ENCODE peak calls at places on chromosomes 12 and 14, in seven cellular contexts. One of them, this sample, is unnamed.

GRCh38 chr14:73173092-73173735 is 36.9 kb downstream of the PSEN1 start:
- DNase-seq in fibroblast of lung: peak; percentile 44
- DNase-seq in astrocyte of the cerebellum: peak; percentile 59
- DNase-seq in mucosa of descending colon: no peak
- DNase-seq in psoas muscle: no peak
- DNase-seq in tibial nerve: no peak
- DNase-seq in RWPE1: peak; percentile 27
- DNase-seq in this sample: no peak

GRCh38 chr14:100898935-100899840 is 4.3 kb downstream of the RTL1 start:
- DNase-seq in tibial nerve: no peak
- DNase-seq in RWPE1: no peak
- DNase-seq in astrocyte of the cerebellum: no peak
- DNase-seq in mucosa of descending colon: no peak
- DNase-seq in psoas muscle: no peak
- DNase-seq in fibroblast of lung: no peak
- DNase-seq in this sample: peak; percentile 54

GRCh38 chr14:64510127-64510808 is 5.7 kb downstream of the ZBTB1 start:
- DNase-seq in mucosa of descending colon: no peak
- DNase-seq in tibial nerve: no peak
- DNase-seq in psoas muscle: no peak
- DNase-seq in fibroblast of lung: no peak
- DNase-seq in astrocyte of the cerebellum: no peak
- DNase-seq in RWPE1: no peak
- DNase-seq in this sample: no peak

GRCh38 chr14:75044322-75044721 is 6.9 kb downstream of the MLH3 start:
- DNase-seq in RWPE1: peak; percentile 49
- DNase-seq in psoas muscle: no peak
- DNase-seq in tibial nerve: no peak
- DNase-seq in mucosa of descending colon: no peak
- DNase-seq in fibroblast of lung: peak; percentile 83
- DNase-seq in astrocyte of the cerebellum: peak; percentile 67
- DNase-seq in this sample: no peak

GRCh38 chr12:47377414-47378221 is 297.9 kb upstream of the AMIGO2 start:
- DNase-seq in RWPE1: peak; percentile 46
- DNase-seq in tibial nerve: peak; percentile 91
- DNase-seq in mucosa of descending colon: peak; percentile 69
- DNase-seq in psoas muscle: peak; percentile 97
- DNase-seq in fibroblast of lung: peak; percentile 99
- DNase-seq in astrocyte of the cerebellum: peak; percentile 97
- DNase-seq in this sample: peak; percentile 51

GRCh38 chr12:116718578-116719454 is 19.1 kb downstream of the SPRING1 start:
- DNase-seq in fibroblast of lung: peak; percentile 80
- DNase-seq in RWPE1: no peak
- DNase-seq in psoas muscle: no peak
- DNase-seq in astrocyte of the cerebellum: peak; percentile 60
- DNase-seq in tibial nerve: no peak
- DNase-seq in mucosa of descending colon: no peak
- DNase-seq in this sample: no peak

GRCh38 chr14:102086346-102086971 is 385 bp downstream of the HSP90AA1 start:
- DNase-seq in astrocyte of the cerebellum: no peak
- DNase-seq in fibroblast of lung: peak; percentile 66
- DNase-seq in mucosa of descending colon: peak; percentile 71
- DNase-seq in tibial nerve: no peak
- DNase-seq in RWPE1: no peak
- DNase-seq in psoas muscle: peak; percentile 44
- DNase-seq in this sample: no peak

GRCh38 chr12:1553987-1554982 is 40.1 kb downstream of the FBXL14 start:
- DNase-seq in mucosa of descending colon: no peak
- DNase-seq in astrocyte of the cerebellum: no peak
- DNase-seq in tibial nerve: no peak
- DNase-seq in fibroblast of lung: no peak
- DNase-seq in RWPE1: no peak
- DNase-seq in psoas muscle: no peak
- DNase-seq in this sample: no peak

GRCh38 chr12:111330800-111331752 is 37.8 kb downstream of the PHETA1 start:
- DNase-seq in psoas muscle: no peak
- DNase-seq in mucosa of descending colon: no peak
- DNase-seq in tibial nerve: no peak
- DNase-seq in astrocyte of the cerebellum: peak; percentile 4
- DNase-seq in fibroblast of lung: peak; percentile 45
- DNase-seq in RWPE1: peak; percentile 59
- DNase-seq in this sample: no peak

GRCh38 chr12:48092606-48093005 is 13.3 kb downstream of the SENP1 start:
- DNase-seq in tibial nerve: no peak
- DNase-seq in astrocyte of the cerebellum: no peak
- DNase-seq in fibroblast of lung: no peak
- DNase-seq in mucosa of descending colon: no peak
- DNase-seq in RWPE1: no peak
- DNase-seq in psoas muscle: no peak
- DNase-seq in this sample: no peak

GRCh38 chr14:79044894-79045624 is 874.9 kb downstream of the NRXN3 start:
- DNase-seq in mucosa of descending colon: peak; percentile 19
- DNase-seq in fibroblast of lung: peak; percentile 94
- DNase-seq in astrocyte of the cerebellum: peak; percentile 83
- DNase-seq in tibial nerve: no peak
- DNase-seq in psoas muscle: no peak
- DNase-seq in RWPE1: peak; percentile 91
- DNase-seq in this sample: peak; percentile 98

GRCh38 chr12:39803151-39803550 is 183.5 kb upstream of the ABCD2 start:
- DNase-seq in fibroblast of lung: no peak
- DNase-seq in tibial nerve: no peak
- DNase-seq in RWPE1: no peak
- DNase-seq in psoas muscle: no peak
- DNase-seq in mucosa of descending colon: no peak
- DNase-seq in astrocyte of the cerebellum: no peak
- DNase-seq in this sample: no peak

GRCh38 chr14:40889126-40889525 is 717.5 kb upstream of the LRFN5 start:
- DNase-seq in psoas muscle: no peak
- DNase-seq in astrocyte of the cerebellum: no peak
- DNase-seq in mucosa of descending colon: no peak
- DNase-seq in fibroblast of lung: no peak
- DNase-seq in tibial nerve: no peak
- DNase-seq in RWPE1: no peak
- DNase-seq in this sample: no peak

GRCh38 chr14:30656190-30656632 is 34.1 kb downstream of the SCFD1 start:
- DNase-seq in fibroblast of lung: peak; percentile 11
- DNase-seq in mucosa of descending colon: no peak
- DNase-seq in psoas muscle: no peak
- DNase-seq in RWPE1: peak; percentile 34
- DNase-seq in astrocyte of the cerebellum: no peak
- DNase-seq in tibial nerve: no peak
- DNase-seq in this sample: no peak

GRCh38 chr14:90204516-90204915 is 51.8 kb upstream of the PSMC1 start:
- DNase-seq in fibroblast of lung: no peak
- DNase-seq in tibial nerve: no peak
- DNase-seq in astrocyte of the cerebellum: no peak
- DNase-seq in psoas muscle: no peak
- DNase-seq in RWPE1: no peak
- DNase-seq in mucosa of descending colon: no peak
- DNase-seq in this sample: no peak

GRCh38 chr12:67925551-67925950 is 63.7 kb upstream of the IFNG-AS1 start:
- DNase-seq in fibroblast of lung: peak; percentile 24
- DNase-seq in tibial nerve: no peak
- DNase-seq in RWPE1: no peak
- DNase-seq in astrocyte of the cerebellum: no peak
- DNase-seq in mucosa of descending colon: no peak
- DNase-seq in psoas muscle: no peak
- DNase-seq in this sample: no peak

GRCh38 chr14:81313200-81313599 is 86.9 kb downstream of the STON2 start:
- DNase-seq in mucosa of descending colon: no peak
- DNase-seq in RWPE1: no peak
- DNase-seq in tibial nerve: no peak
- DNase-seq in fibroblast of lung: no peak
- DNase-seq in astrocyte of the cerebellum: no peak
- DNase-seq in psoas muscle: no peak
- DNase-seq in this sample: no peak

GRCh38 chr12:53856132-53856531 is 82.5 kb upstream of the HOXC13 start:
- DNase-seq in tibial nerve: no peak
- DNase-seq in fibroblast of lung: no peak
- DNase-seq in RWPE1: no peak
- DNase-seq in mucosa of descending colon: no peak
- DNase-seq in psoas muscle: no peak
- DNase-seq in astrocyte of the cerebellum: no peak
- DNase-seq in this sample: no peak

GRCh38 chr14:59161571-59162175 is 26.8 kb upstream of the DAAM1 start:
- DNase-seq in astrocyte of the cerebellum: peak; percentile 22
- DNase-seq in mucosa of descending colon: no peak
- DNase-seq in tibial nerve: no peak
- DNase-seq in psoas muscle: no peak
- DNase-seq in RWPE1: peak; percentile 19
- DNase-seq in fibroblast of lung: peak; percentile 88
- DNase-seq in this sample: no peak

GRCh38 chr12:27934278-27934677 is 38.3 kb downstream of the PTHLH start:
- DNase-seq in tibial nerve: no peak
- DNase-seq in astrocyte of the cerebellum: no peak
- DNase-seq in fibroblast of lung: no peak
- DNase-seq in RWPE1: no peak
- DNase-seq in psoas muscle: no peak
- DNase-seq in mucosa of descending colon: no peak
- DNase-seq in this sample: no peak

GRCh38 chr14:38210587-38211257 is 3.0 kb downstream of the SSTR1 start:
- DNase-seq in RWPE1: no peak
- DNase-seq in tibial nerve: no peak
- DNase-seq in fibroblast of lung: peak; percentile 51
- DNase-seq in astrocyte of the cerebellum: no peak
- DNase-seq in psoas muscle: peak; percentile 18
- DNase-seq in mucosa of descending colon: peak; percentile 26
- DNase-seq in this sample: no peak
- TF ChIP-seq CTCF in RWPE1: no peak
- TF ChIP-seq CTCF in tibial nerve: no peak
- TF ChIP-seq CTCF in fibroblast of lung: peak; percentile 60
- TF ChIP-seq CTCF in astrocyte of the cerebellum: peak; percentile 54
- TF ChIP-seq CTCF in psoas muscle: peak; percentile 14
- TF ChIP-seq CTCF in mucosa of descending colon: no peak
- TF ChIP-seq CTCF in this sample: no peak

DNA sequence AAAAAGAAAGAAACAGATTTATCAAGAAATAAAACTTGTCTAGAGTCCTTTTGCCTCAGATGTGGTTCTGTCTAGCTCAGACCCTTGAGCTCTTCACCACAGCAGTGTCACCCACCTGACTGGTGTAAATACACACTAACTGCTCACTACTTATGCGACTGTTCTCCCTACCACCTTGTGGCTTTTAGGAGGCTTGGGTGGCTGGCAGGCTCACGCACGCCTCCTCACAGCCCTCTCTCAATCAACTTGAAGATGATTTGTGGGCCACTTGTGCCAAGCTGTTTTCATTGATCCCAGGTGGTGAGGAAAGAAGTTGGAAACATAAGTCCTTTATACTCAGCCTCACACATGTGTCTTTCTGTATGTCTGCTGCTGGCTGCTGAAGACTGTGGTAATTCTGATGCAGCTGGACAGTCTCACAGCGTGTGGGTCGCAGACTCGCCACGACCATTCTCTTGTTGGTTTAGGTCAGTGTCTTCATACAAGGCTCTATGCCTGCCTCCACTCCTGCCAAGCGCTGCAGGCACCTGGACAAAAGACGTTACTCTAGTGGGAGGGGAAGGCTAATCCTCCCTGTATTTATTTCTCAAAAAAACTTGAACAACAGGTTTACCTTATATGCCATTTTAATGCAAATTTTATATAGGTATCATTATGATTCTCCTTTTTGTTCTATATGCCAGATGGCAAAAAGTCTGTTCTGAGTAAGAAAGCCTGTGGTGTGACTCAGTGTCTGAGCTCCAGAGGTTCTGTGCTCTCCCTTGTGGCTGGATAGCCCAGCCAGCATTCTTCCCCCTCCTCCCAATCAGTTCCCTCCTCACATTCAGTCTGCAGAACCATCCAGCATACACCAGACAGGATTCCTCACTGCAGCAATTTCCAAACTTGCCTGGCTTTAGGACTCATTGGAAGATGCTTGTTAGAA is 115.5 kb downstream of the DIP2B start:
- DNase-seq in fibroblast of lung: peak; percentile 98
- DNase-seq in psoas muscle: no peak
- DNase-seq in mucosa of descending colon: no peak
- DNase-seq in astrocyte of the cerebellum: peak; percentile 72
- DNase-seq in RWPE1: peak; percentile 83
- DNase-seq in tibial nerve: no peak
- DNase-seq in this sample: peak; percentile 75
- TF ChIP-seq CTCF in fibroblast of lung: peak; percentile 22
- TF ChIP-seq CTCF in psoas muscle: no peak
- TF ChIP-seq CTCF in mucosa of descending colon: no peak
- TF ChIP-seq CTCF in astrocyte of the cerebellum: peak; percentile 15
- TF ChIP-seq CTCF in RWPE1: no peak
- TF ChIP-seq CTCF in tibial nerve: no peak
- TF ChIP-seq CTCF in this sample: peak; percentile 24

GRCh38 chr14:37124617-37125016 is 47.8 kb downstream of the SLC25A21 start:
- DNase-seq in fibroblast of lung: no peak
- DNase-seq in astrocyte of the cerebellum: no peak
- DNase-seq in RWPE1: no peak
- DNase-seq in mucosa of descending colon: no peak
- DNase-seq in psoas muscle: no peak
- DNase-seq in tibial nerve: no peak
- DNase-seq in this sample: no peak
- TF ChIP-seq CTCF in fibroblast of lung: no peak
- TF ChIP-seq CTCF in astrocyte of the cerebellum: no peak
- TF ChIP-seq CTCF in RWPE1: no peak
- TF ChIP-seq CTCF in mucosa of descending colon: no peak
- TF ChIP-seq CTCF in psoas muscle: no peak
- TF ChIP-seq CTCF in tibial nerve: no peak
- TF ChIP-seq CTCF in this sample: peak; percentile 43

DNA sequence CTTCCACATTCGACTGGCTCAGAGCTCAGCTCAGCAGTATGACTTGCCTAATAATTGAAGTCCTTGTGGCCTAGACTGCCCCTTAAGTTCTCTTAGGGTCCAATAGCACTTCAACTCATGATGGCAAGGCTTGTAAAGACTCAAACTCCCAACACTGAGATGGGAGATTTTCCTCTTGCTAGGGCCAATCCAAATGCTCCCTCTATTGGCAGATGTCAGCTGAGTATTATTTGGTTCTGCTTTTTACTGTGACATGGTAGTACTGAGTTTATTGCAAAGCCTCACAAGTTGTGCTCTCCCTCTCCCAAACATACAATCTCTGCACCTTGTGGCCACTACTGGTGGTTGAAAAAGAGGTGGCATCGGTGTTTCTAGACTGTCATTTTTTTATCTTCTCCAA is 164.2 kb downstream of the ALG10 start:
- DNase-seq in mucosa of descending colon: no peak
- DNase-seq in RWPE1: no peak
- DNase-seq in fibroblast of lung: no peak
- DNase-seq in tibial nerve: no peak
- DNase-seq in astrocyte of the cerebellum: no peak
- DNase-seq in psoas muscle: no peak
- DNase-seq in this sample: no peak
- TF ChIP-seq CTCF in mucosa of descending colon: no peak
- TF ChIP-seq CTCF in RWPE1: no peak
- TF ChIP-seq CTCF in fibroblast of lung: no peak
- TF ChIP-seq CTCF in tibial nerve: no peak
- TF ChIP-seq CTCF in astrocyte of the cerebellum: no peak
- TF ChIP-seq CTCF in psoas muscle: no peak
- TF ChIP-seq CTCF in this sample: no peak

GRCh38 chr12:125772403-125772802 is 707.2 kb downstream of the AACS start:
- DNase-seq in mucosa of descending colon: no peak
- DNase-seq in fibroblast of lung: no peak
- DNase-seq in tibial nerve: no peak
- DNase-seq in psoas muscle: no peak
- DNase-seq in RWPE1: no peak
- DNase-seq in astrocyte of the cerebellum: no peak
- DNase-seq in this sample: no peak
- TF ChIP-seq CTCF in mucosa of descending colon: no peak
- TF ChIP-seq CTCF in fibroblast of lung: no peak
- TF ChIP-seq CTCF in tibial nerve: no peak
- TF ChIP-seq CTCF in psoas muscle: no peak
- TF ChIP-seq CTCF in RWPE1: no peak
- TF ChIP-seq CTCF in astrocyte of the cerebellum: no peak
- TF ChIP-seq CTCF in this sample: no peak

GRCh38 chr12:58931518-58931917 is 11.2 kb upstream of the LRIG3 start:
- DNase-seq in mucosa of descending colon: no peak
- DNase-seq in fibroblast of lung: no peak
- DNase-seq in astrocyte of the cerebellum: no peak
- DNase-seq in RWPE1: no peak
- DNase-seq in psoas muscle: no peak
- DNase-seq in tibial nerve: no peak
- DNase-seq in this sample: no peak
- TF ChIP-seq CTCF in mucosa of descending colon: no peak
- TF ChIP-seq CTCF in fibroblast of lung: no peak
- TF ChIP-seq CTCF in astrocyte of the cerebellum: no peak
- TF ChIP-seq CTCF in RWPE1: no peak
- TF ChIP-seq CTCF in psoas muscle: no peak
- TF ChIP-seq CTCF in tibial nerve: no peak
- TF ChIP-seq CTCF in this sample: no peak

This sample was measured in RWPE2.